ENCODE peak calls at places on chromosome 18, in seven cellular contexts. Y is NCI-H1694 treated with DMSO at 0.1 percent for 48 hours; L is activated CD8-positive, alpha-beta memory T cell treated with anti-CD3 and anti-CD28 coated beads for 48 hours; W is stimulated activated CD8-positive, alpha-beta memory T cell treated with anti-CD3 and anti-CD28 coated beads, Interleukin-12 subunit alpha, Interleukin-12 subunit beta, amount 100 ng/mL, for 1 hour; X is left lung; K is hypothalamus; U is activated naive CD4-positive, alpha-beta T cell treated with anti-CD3 and anti-CD28 coated beads, Interleukin-2, amount 50 U/mL, for 72 hours. H is an unnamed sample.

GRCh38 chr18:3345452-3345851 is 83.5 kb downstream of the MYL12B start:
- DNase-seq in Y (no peak), L (no peak), W (no peak), X (no peak), K (no peak), U (no peak), H (no peak)

GRCh38 chr18:77165489-77166415 is 33.2 kb upstream of the MBP start:
- DNase-seq in Y (peak), L (no peak), W (no peak), X (no peak), K (no peak), U (no peak), H (no peak)

GRCh38 chr18:74661008-74661407 is 63.3 kb downstream of the ZNF407 start:
- DNase-seq in Y (no peak), L (no peak), W (no peak), X (no peak), K (no peak), U (no peak), H (no peak)

GRCh38 chr18:52288403-52289004 is 51.5 kb upstream of the DCC start:
- DNase-seq in Y (peak), L (no peak), W (no peak), X (peak), K (no peak), U (no peak), H (no peak)

GRCh38 chr18:68604256-68604655 is 110.7 kb downstream of the TMX3 start:
- DNase-seq in Y (no peak), L (no peak), W (no peak), X (no peak), K (no peak), U (no peak), H (no peak)

GRCh38 chr18:48840491-48840877 is 110.3 kb downstream of the SMAD7 start:
- DNase-seq in Y (no peak), L (no peak), W (no peak), X (no peak), K (peak), U (no peak), H (no peak)

GRCh38 chr18:20971886-20972267 is 139.7 kb downstream of the ROCK1 start:
- DNase-seq in Y (peak), L (no peak), W (no peak), X (no peak), K (no peak), U (no peak), H (no peak)

GRCh38 chr18:2147866-2148265 is 423.4 kb downstream of the METTL4 start:
- DNase-seq in Y (no peak), L (no peak), W (no peak), X (no peak), K (no peak), U (no peak), H (no peak)

GRCh38 chr18:13530879-13531387 is 195.4 kb downstream of the FAM210A start:
- DNase-seq in Y (no peak), L (no peak), W (no peak), X (no peak), K (peak), U (no peak), H (no peak)

GRCh38 chr18:9804517-9805104 is 81.2 kb upstream of the TXNDC2 start:
- DNase-seq in Y (no peak), L (no peak), W (no peak), X (no peak), K (no peak), U (no peak), H (no peak)

GRCh38 chr18:37396981-37397720 is 168.4 kb downstream of the CELF4 start:
- DNase-seq in Y (no peak), L (no peak), W (no peak), X (no peak), K (peak), U (no peak), H (no peak)

GRCh38 chr18:32759768-32760167 is 13.1 kb downstream of the KLHL14 start:
- DNase-seq in Y (no peak), L (no peak), W (no peak), X (no peak), K (no peak), U (no peak), H (no peak)

GRCh38 chr18:75162467-75162866 is 46.5 kb downstream of the PTGR3 start:
- DNase-seq in Y (no peak), L (no peak), W (no peak), X (no peak), K (no peak), U (no peak), H (no peak)

GRCh38 chr18:8264861-8265411 is 344.3 kb upstream of the RAB12 start:
- DNase-seq in Y (peak), L (no peak), W (no peak), X (no peak), K (no peak), U (no peak), H (no peak)

GRCh38 chr18:70299393-70299792 is 10.5 kb downstream of the SOCS6 start:
- DNase-seq in Y (no peak), L (no peak), W (no peak), X (no peak), K (no peak), U (no peak), H (no peak)

GRCh38 chr18:78192044-78192443 is 787.6 kb upstream of the SALL3 start:
- DNase-seq in Y (peak), L (no peak), W (no peak), X (no peak), K (peak), U (no peak), H (no peak)

GRCh38 chr18:26791676-26792075 is 73.8 kb downstream of the AQP4 start:
- DNase-seq in Y (no peak), L (no peak), W (no peak), X (no peak), K (no peak), U (no peak), H (no peak)

GRCh38 chr18:29749699-29750098 is 1292.8 kb downstream of the DSC3 start:
- DNase-seq in Y (no peak), L (no peak), W (no peak), X (no peak), K (no peak), U (no peak), H (no peak)

GRCh38 chr18:76791106-76791505 is 31.3 kb upstream of the ZNF236 start:
- DNase-seq in Y (no peak), L (no peak), W (no peak), X (no peak), K (no peak), U (no peak), H (no peak)

GRCh38 chr18:74550886-74551285 is 16.6 kb downstream of the CNDP1 start:
- DNase-seq in Y (no peak), L (no peak), W (no peak), X (no peak), K (no peak), U (no peak), H (no peak)

GRCh38 chr18:67402543-67402942 is 114.0 kb downstream of the DSEL start:
- DNase-seq in Y (no peak), L (no peak), W (no peak), X (no peak), K (no peak), U (no peak), H (no peak)

GRCh38 chr18:21331094-21331493 is 89.1 kb downstream of the GREB1L start:
- DNase-seq in Y (no peak), L (no peak), W (no peak), X (no peak), K (no peak), U (no peak), H (no peak)

GRCh38 chr18:30999186-30999585 is 43.4 kb downstream of the DSC3 start:
- DNase-seq in Y (no peak), L (no peak), W (no peak), X (no peak), K (no peak), U (no peak), H (no peak)

GRCh38 chr18:44900627-44901026 is 219.9 kb downstream of the SETBP1 start:
- DNase-seq in Y (no peak), L (no peak), W (no peak), X (no peak), K (no peak), U (no peak), H (no peak)

GRCh38 chr18:487371-487770 is 13.1 kb downstream of the COLEC12 start:
- DNase-seq in Y (no peak), L (no peak), W (no peak), X (no peak), K (no peak), U (no peak), H (no peak)

GRCh38 chr18:39969813-39970494 is 1985.1 kb upstream of the PIK3C3 start:
- DNase-seq in Y (no peak), L (no peak), W (no peak), X (no peak), K (no peak), U (no peak), H (no peak)

H was measured in stimulated activated CD4-positive, alpha-beta T cell treated with anti-CD3 and anti-CD28 coated beads, Interleukin-12 subunit alpha, Interleukin-12 subunit beta, amount 100 ng/mL, for 24 hours.